ENCODE peak calls at places on chromosome 20, in seven cellular contexts. F, W, A, Q, D, K and M are unnamed samples.

GRCh38 chr20:50101900-50102299 is 11.1 kb downstream of the UBE2V1 start:
- DNase-seq in D (no peak), F (no peak), W (no peak), Q (no peak), K (no peak), A (no peak), M (no peak)

GRCh38 chr20:24953204-24953565 is 4.1 kb downstream of the CST7 start:
- DNase-seq in F (no peak), Q (no peak), K (no peak), A (no peak), W (no peak), D (no peak), M (no peak)

GRCh38 chr20:14477125-14477524 is 139.7 kb upstream of the FLRT3 start:
- DNase-seq in Q (peak), A (no peak), F (no peak), D (no peak), W (peak), K (peak), M (no peak)

GRCh38 chr20:53972179-53972578 is 98.2 kb downstream of the BCAS1 start:
- DNase-seq in W (no peak), K (no peak), A (no peak), F (no peak), Q (no peak), D (no peak), M (no peak)

GRCh38 chr20:64038252-64038578 is 2.2 kb downstream of the C20orf204 start:
- DNase-seq in D (no peak), A (no peak), K (no peak), Q (no peak), W (no peak), F (no peak), M (no peak)

GRCh38 chr20:61503106-61503505 is 251.0 kb downstream of the CDH4 start:
- DNase-seq in A (no peak), D (no peak), F (no peak), K (no peak), Q (no peak), W (no peak), M (no peak)

GRCh38 chr20:59173938-59174496 is 10.4 kb downstream of the ZNF831 start:
- DNase-seq in D (no peak), K (no peak), F (no peak), A (no peak), W (no peak), Q (no peak), M (no peak)

GRCh38 chr20:56955673-56956072 is 310.8 kb downstream of the BMP7 start:
- DNase-seq in D (no peak), Q (no peak), F (no peak), A (no peak), W (no peak), K (no peak), M (no peak)

GRCh38 chr20:58294497-58295455 is 14.7 kb upstream of the RAB22A start:
- DNase-seq in Q (no peak), A (no peak), D (no peak), K (no peak), F (no peak), W (peak), M (no peak)

GRCh38 chr20:49880177-49880576 is 35.2 kb downstream of the SPATA2 start:
- DNase-seq in D (no peak), Q (peak), A (no peak), K (peak), W (no peak), F (no peak), M (no peak)

GRCh38 chr20:57393321-57394086 is 2.3 kb downstream of the RBM38 start:
- DNase-seq in K (no peak), A (no peak), D (no peak), W (no peak), F (no peak), Q (no peak), M (no peak)

GRCh38 chr20:43691928-43692524 is 25.1 kb downstream of the MYBL2 start:
- DNase-seq in F (no peak), Q (no peak), A (peak), W (peak), K (peak), D (peak), M (no peak)

GRCh38 chr20:34311118-34312023 is 8.2 kb upstream of the AHCY start:
- DNase-seq in D (no peak), A (peak), F (no peak), K (no peak), W (no peak), Q (no peak), M (no peak)